ENCODE peak calls at places on chromosomes 6 and 20, in eight cellular contexts. U is fibroblast of the conjunctiva; Q is brain microvascular endothelial cell; T is stimulated activated CD4-positive, alpha-beta T cell treated with anti-CD3 and anti-CD28 coated beads, Interleukin-12 subunit alpha, Interleukin-12 subunit beta, amount 100 ng/mL, for 24 hours; D is GM13977; F is fibroblast of villous mesenchyme; R is stimulated activated CD8-positive, alpha-beta memory T cell treated with anti-CD3 and anti-CD28 coated beads, Interleukin-7, amount 100 ng/mL, for 24 hours; X is neural crest cell. G is an unnamed sample.
A peak's percentile ranks its signal among the peaks of the same experiment; 100 is the strongest.

GRCh38 chr20:59955131-59955796 is 3.0 kb upstream of the CDH26 start:
- DNase-seq in U (no peak), D (no peak), T (no peak), R (no peak), F (no peak), Q (no peak), X (no peak), G (no peak)

GRCh38 chr6:33215761-33216649 is 7.7 kb downstream of the RING1 start:
- DNase-seq in Q (no peak), X (no peak), T (no peak), F (no peak), D (no peak), U (no peak), R (no peak), G (no peak)

GRCh38 chr6:149132336-149132735 is 185.2 kb upstream of the TAB2 start:
- DNase-seq in T (no peak), R (no peak), D (no peak), Q (no peak), U (no peak), X (no peak), F (no peak), G (no peak)

GRCh38 chr6:34319471-34319885 is 70.7 kb upstream of the SMIM29 start:
- DNase-seq in R (no peak), Q (no peak), D (no peak), U (no peak), F (no peak), X (no peak), T (no peak), G (no peak)

GRCh38 chr6:139371421-139372253 is 2.8 kb downstream of the CITED2 start:
- DNase-seq in Q (no peak), R (no peak), D (no peak), T (no peak), U (no peak), X (no peak), F (peak; percentile 85), G (no peak)

GRCh38 chr6:106066984-106067383 is 19.2 kb upstream of the PRDM1 start:
- DNase-seq in Q (no peak), D (no peak), T (no peak), F (no peak), X (no peak), U (no peak), R (no peak), G (no peak)

GRCh38 chr6:35787266-35788218 is 6.7 kb downstream of the CLPSL1 start:
- DNase-seq in T (no peak), Q (no peak), X (no peak), D (no peak), U (no peak), R (no peak), F (no peak), G (no peak)

GRCh38 chr20:36543187-36544133 is 2.1 kb downstream of the MYL9 start:
- DNase-seq in T (no peak), R (no peak), Q (peak; percentile 77), F (peak; percentile 82), U (peak; percentile 45), X (no peak), D (no peak), G (no peak)

GRCh38 chr6:25315194-25315593 is 36.0 kb downstream of the CARMIL1 start:
- DNase-seq in F (no peak), D (no peak), Q (no peak), X (no peak), U (no peak), R (no peak), T (no peak), G (no peak)

GRCh38 chr6:158150701-158151100 is 17.4 kb downstream of the SERAC1 start:
- DNase-seq in F (peak; percentile 78), Q (peak; percentile 80), R (no peak), U (no peak), X (no peak), D (no peak), T (no peak), G (no peak)

GRCh38 chr20:41359541-41360011 is 7.0 kb downstream of the EMILIN3 start:
- DNase-seq in Q (no peak), U (no peak), R (no peak), F (no peak), D (no peak), X (no peak), T (no peak), G (no peak)

GRCh38 chr6:65113581-65113980 is 593.4 kb downstream of the EYS start:
- DNase-seq in D (no peak), X (no peak), Q (no peak), U (no peak), F (no peak), R (no peak), T (no peak), G (no peak)